ENCODE peak calls at places on chromosomes 16 and 17, in five cellular contexts. Y is pancreas; L is skeletal muscle cell; B is naive thymus-derived CD4-positive, alpha-beta T cell; J is GM13976. T is an unnamed sample.

GRCh38 chr16:69701866-69702265 is 24.5 kb downstream of the NQO1 start:
- DNase-seq in Y (no peak), L (no peak), B (no peak), J (no peak), T (no peak)

GRCh38 chr16:29845656-29846055 is 17.4 kb downstream of the CDIPT start:
- DNase-seq in Y (no peak), L (no peak), B (no peak), J (no peak), T (no peak)

GRCh38 chr17:1413281-1413791 is 13.3 kb upstream of the YWHAE start:
- DNase-seq in Y (peak), L (peak), B (no peak), J (no peak), T (peak)

GRCh38 chr17:38852771-38853291 is 690 bp downstream of the RPL23 start:
- DNase-seq in Y (no peak), L (no peak), B (no peak), J (no peak), T (no peak)

GRCh38 chr17:30524847-30525246 is 47.6 kb downstream of the GOSR1 start:
- DNase-seq in Y (no peak), L (peak), B (no peak), J (no peak), T (no peak)

GRCh38 chr16:19851476-19851875 is 33.2 kb downstream of the GPRC5B start:
- DNase-seq in Y (no peak), L (no peak), B (no peak), J (no peak), T (no peak)

GRCh38 chr17:68694791-68695485 is 93.8 kb upstream of the FAM20A start:
- DNase-seq in Y (no peak), L (peak), B (no peak), J (no peak), T (no peak)

GRCh38 chr16:88558457-88559442 is 11.5 kb upstream of the ZC3H18 start:
- DNase-seq in Y (peak), L (no peak), B (no peak), J (no peak), T (peak)

GRCh38 chr16:19980866-19981265 is 92.8 kb downstream of the GPR139 start:
- DNase-seq in Y (no peak), L (no peak), B (no peak), J (no peak), T (no peak)

GRCh38 chr16:72788269-72788809 is 259.6 kb downstream of the ZFHX3 start:
- DNase-seq in Y (no peak), L (no peak), B (no peak), J (no peak), T (no peak)

GRCh38 chr16:83851473-83851872 is 43.7 kb downstream of the HSBP1 start:
- DNase-seq in Y (no peak), L (no peak), B (no peak), J (no peak), T (no peak)

GRCh38 chr17:75512946-75513666 is 2.2 kb downstream of the CASKIN2 start:
- DNase-seq in Y (no peak), L (no peak), B (no peak), J (no peak), T (no peak)

GRCh38 chr17:45646288-45646988 is 137.7 kb upstream of the CRHR1 start:
- DNase-seq in Y (no peak), L (no peak), B (no peak), J (no peak), T (no peak)

GRCh38 chr16:3672571-3673041 is 18.1 kb downstream of the DNASE1 start:
- DNase-seq in Y (peak), L (no peak), B (no peak), J (no peak), T (no peak)